ENCODE peak calls at places on chromosomes 12 and 14, in eight cellular contexts. T, M, C, Y, O, U, R and S are unnamed samples.

GRCh38 chr12:114958538-114958937 is 274.6 kb upstream of the TBX3 start:
- DNase-seq in T (no peak), M (no peak), C (no peak), Y (no peak), O (no peak), U (no peak), R (no peak), S (no peak)

GRCh38 chr14:47040490-47040889 is 388.9 kb upstream of the RPL10L start:
- DNase-seq in T (no peak), M (peak; percentile 30), C (no peak), Y (no peak), O (no peak), U (peak; percentile 4), R (no peak), S (no peak)

GRCh38 chr12:69266045-69266635 is 26.8 kb downstream of the CPSF6 start:
- DNase-seq in T (no peak), M (peak; percentile 70), C (no peak), Y (no peak), O (no peak), U (no peak), R (no peak), S (no peak)

GRCh38 chr12:1619599-1619998 is 9.4 kb upstream of the WNT5B start:
- DNase-seq in T (peak; percentile 57), M (no peak), C (peak; percentile 60), Y (no peak), O (no peak), U (peak; percentile 51), R (peak; percentile 60), S (peak; percentile 53)

GRCh38 chr12:28415755-28416154 is 225.5 kb downstream of the CCDC91 start:
- DNase-seq in T (no peak), M (peak; percentile 21), C (no peak), Y (no peak), O (peak; percentile 78), U (no peak), R (no peak), S (no peak)

GRCh38 chr12:59403259-59403932 is 192.4 kb upstream of the SLC16A7 start:
- DNase-seq in T (peak; percentile 69), M (peak; percentile 77), C (peak; percentile 6), Y (no peak), O (peak; percentile 50), U (peak; percentile 70), R (peak; percentile 9), S (peak; percentile 28)

GRCh38 chr12:53816360-53817020 is 64.7 kb upstream of the CISTR start:
- DNase-seq in T (no peak), M (no peak), C (no peak), Y (no peak), O (no peak), U (no peak), R (no peak), S (no peak)

GRCh38 chr12:67991158-67991557 is 1.9 kb downstream of the IFNG-AS1 start:
- DNase-seq in T (no peak), M (no peak), C (peak; percentile 10), Y (no peak), O (no peak), U (no peak), R (peak; percentile 24), S (peak; percentile 38)

GRCh38 chr12:117012189-117012805 is 86.9 kb downstream of the TESC start:
- DNase-seq in T (no peak), M (no peak), C (no peak), Y (no peak), O (peak; percentile 70), U (no peak), R (no peak), S (no peak)

GRCh38 chr12:27732281-27732680 is 21.6 kb downstream of the MRPS35 start:
- DNase-seq in T (no peak), M (peak; percentile 51), C (no peak), Y (no peak), O (no peak), U (no peak), R (no peak), S (no peak)

GRCh38 chr12:90069711-90070110 is 361.1 kb upstream of the ATP2B1 start:
- DNase-seq in T (no peak), M (no peak), C (no peak), Y (no peak), O (no peak), U (no peak), R (no peak), S (no peak)

GRCh38 chr12:123391546-123392343 is 7.8 kb downstream of the KMT5A start:
- DNase-seq in T (no peak), M (no peak), C (no peak), Y (no peak), O (no peak), U (no peak), R (no peak), S (no peak)

GRCh38 chr14:20667957-20668356 is 16.4 kb upstream of the RNASE4 start:
- DNase-seq in T (no peak), M (no peak), C (peak; percentile 71), Y (no peak), O (no peak), U (no peak), R (peak; percentile 72), S (peak; percentile 66)

GRCh38 chr14:23910081-23910875 is 43.3 kb upstream of the DHRS4 start:
- DNase-seq in T (peak; percentile 62), M (peak; percentile 79), C (peak; percentile 60), Y (peak; percentile 81), O (no peak), U (peak; percentile 74), R (peak; percentile 50), S (peak; percentile 72)

GRCh38 chr12:10175849-10176641 is 2.8 kb upstream of the TMEM52B start:
- DNase-seq in T (no peak), M (no peak), C (no peak), Y (no peak), O (no peak), U (no peak), R (no peak), S (no peak)

GRCh38 chr14:66708262-66708661 is 200.3 kb downstream of the GPHN start:
- DNase-seq in T (no peak), M (no peak), C (no peak), Y (no peak), O (no peak), U (no peak), R (no peak), S (no peak)

GRCh38 chr12:111386891-111387290 is 18.0 kb upstream of the PHETA1 start:
- DNase-seq in T (no peak), M (no peak), C (no peak), Y (no peak), O (no peak), U (no peak), R (no peak), S (no peak)

GRCh38 chr12:21615441-21615840 is 10.8 kb upstream of the GYS2 start:
- DNase-seq in T (no peak), M (peak; percentile 2), C (no peak), Y (no peak), O (no peak), U (no peak), R (no peak), S (no peak)

GRCh38 chr14:39668449-39668848 is 236.2 kb upstream of the FBXO33 start:
- DNase-seq in T (no peak), M (no peak), C (no peak), Y (no peak), O (no peak), U (no peak), R (no peak), S (no peak)

DNA sequence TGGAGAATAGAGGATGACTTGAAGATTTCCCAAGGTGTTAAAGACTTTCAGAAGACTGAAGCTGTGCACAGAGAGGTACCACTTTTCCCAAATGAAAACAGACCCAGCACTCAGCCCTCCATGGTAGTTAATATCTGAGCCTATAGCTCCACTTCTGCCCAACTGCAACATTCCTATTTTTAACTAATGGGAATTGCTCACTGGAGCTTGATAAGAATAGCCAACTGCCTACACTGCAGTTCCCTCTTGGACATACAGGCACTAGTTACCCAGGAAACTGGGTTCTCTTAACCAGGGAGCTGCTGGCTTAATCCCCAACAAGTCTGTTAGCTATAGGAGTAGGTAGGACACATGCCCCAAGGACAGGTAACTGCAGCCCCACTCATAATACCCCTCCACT is 76.9 kb upstream of the ACTN1 start:
- DNase-seq in T (no peak), M (no peak), C (no peak), Y (no peak), O (no peak), U (no peak), R (no peak), S (no peak)
- TF ChIP-seq CTCF in T (no peak), M (no peak), C (no peak), Y (no peak), O (no peak), U (no peak), R (no peak), S (no peak)

DNA sequence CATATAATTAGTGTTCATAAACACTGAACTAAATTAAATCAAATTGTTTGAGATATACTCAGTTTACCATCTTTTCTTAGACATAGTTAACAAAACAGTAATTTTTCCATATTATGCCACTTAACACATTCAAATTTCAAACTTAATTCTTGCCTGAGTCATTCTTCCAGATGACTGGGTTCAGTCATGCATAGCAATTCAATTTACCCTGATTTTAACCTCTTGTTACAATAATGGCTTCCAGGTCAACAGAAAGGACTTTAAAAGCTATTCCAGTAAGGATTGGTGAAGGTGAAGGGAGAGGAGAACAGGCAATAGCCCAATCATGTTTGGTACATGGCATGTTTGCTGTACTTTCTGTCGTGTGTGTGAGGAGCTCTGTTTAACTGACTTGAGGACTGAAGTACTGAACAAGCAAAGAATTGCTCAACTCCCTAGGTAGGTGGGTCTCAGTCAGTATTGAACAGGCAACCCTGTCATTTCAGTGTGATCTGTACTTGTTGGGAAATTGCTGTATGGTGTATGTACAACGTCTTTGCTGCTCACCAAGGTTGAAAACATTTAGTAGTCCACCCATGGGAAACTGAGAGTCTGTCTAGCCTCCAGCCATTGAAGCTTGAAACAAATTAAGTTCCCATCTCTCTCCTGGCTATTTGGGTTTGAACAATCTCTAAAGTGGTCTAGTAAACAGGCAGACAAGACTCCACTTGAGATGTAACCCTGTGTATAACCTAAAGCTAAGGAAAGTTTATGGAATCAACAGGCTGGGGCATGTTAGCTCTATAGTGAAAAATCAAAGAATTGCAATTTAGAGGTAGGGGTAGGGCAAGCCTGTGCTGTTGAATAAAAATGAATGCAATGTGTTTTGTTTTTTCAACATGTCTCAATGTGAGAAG is 327.2 kb downstream of the BTG1 start:
- DNase-seq in T (peak; percentile 36), M (no peak), C (no peak), Y (no peak), O (no peak), U (peak; percentile 1), R (no peak), S (no peak)
- TF ChIP-seq CTCF in T (no peak), M (no peak), C (no peak), Y (no peak), O (no peak), U (no peak), R (no peak), S (no peak)

GRCh38 chr14:106372870-106373657 is 846.7 kb downstream of the TMEM121 start:
- DNase-seq in T (peak; percentile 62), M (peak; percentile 8), C (peak; percentile 84), Y (no peak), O (no peak), U (peak; percentile 60), R (peak; percentile 76), S (peak; percentile 83)
- TF ChIP-seq CTCF in T (peak; percentile 61), M (peak; percentile 45), C (peak; percentile 88), Y (peak; percentile 59), O (no peak), U (peak; percentile 83), R (peak; percentile 99), S (peak; percentile 93)

DNA sequence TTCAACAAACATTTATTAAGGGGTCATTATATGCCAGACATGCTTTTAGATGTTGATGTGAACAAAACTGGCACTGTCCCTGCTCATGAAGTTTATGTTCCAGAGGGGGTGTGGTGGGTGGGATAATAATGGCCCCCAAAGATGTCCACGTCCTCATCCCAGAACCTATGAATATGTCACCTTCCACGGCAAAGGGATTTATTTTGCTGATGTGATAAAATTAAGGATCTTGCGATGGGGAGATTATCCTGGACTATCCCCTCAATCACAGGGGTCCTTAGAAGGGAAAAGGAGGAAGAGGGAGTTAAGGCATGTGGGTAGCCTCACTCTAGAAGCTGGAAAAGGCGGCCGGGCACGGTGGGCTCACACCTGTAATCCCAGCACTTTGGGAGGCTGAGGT is 1.7 kb upstream of the SLC48A1 start:
- DNase-seq in T (no peak), M (no peak), C (no peak), Y (no peak), O (no peak), U (no peak), R (no peak), S (no peak)
- TF ChIP-seq CTCF in T (no peak), M (no peak), C (no peak), Y (no peak), O (no peak), U (no peak), R (no peak), S (no peak)